ENCODE peak calls at places on chromosomes 16 and 17, in eight cellular contexts. L is heart right ventricle, V is neural progenitor cell, P is aorta, E is body of pancreas, A is pancreas, Y is tibial artery, T is psoas muscle. K is an unnamed sample. For H3K4me1, the result is how much of the 10 kb centered on the place peaks cover.

GRCh38 chr17:16259926-16260325 is 42.9 kb downstream of the PIGL start:
- DNase-seq in L (no peak), V (no peak), P (no peak), E (no peak), A (no peak), Y (no peak), T (peak), K (no peak)

GRCh38 chr17:6507535-6507934 is 48.8 kb downstream of the PITPNM3 start:
- DNase-seq in L (no peak), V (no peak), P (peak), E (no peak), A (no peak), Y (no peak), T (no peak), K (no peak)

GRCh38 chr17:49528966-49529365 is 33.9 kb downstream of the NGFR start:
- DNase-seq in L (no peak), V (no peak), P (peak), E (no peak), A (no peak), Y (no peak), T (no peak), K (no peak)

GRCh38 chr16:30738984-30739951 is 9.0 kb upstream of the PHKG2 start:
- DNase-seq in L (no peak), V (no peak), P (peak), E (no peak), A (no peak), Y (no peak), T (no peak), K (no peak)

GRCh38 chr17:60641810-60642220 is 35.8 kb upstream of the BCAS3 start:
- DNase-seq in L (no peak), V (peak), P (peak), E (peak), A (no peak), Y (peak), T (no peak), K (peak)

GRCh38 chr17:40158438-40158837 is 18.1 kb downstream of the CASC3 start:
- DNase-seq in L (no peak), V (no peak), P (no peak), E (no peak), A (no peak), Y (no peak), T (no peak), K (no peak)

GRCh38 chr17:65472602-65473001 is 88.8 kb downstream of the AXIN2 start:
- DNase-seq in L (no peak), V (no peak), P (peak), E (peak), A (no peak), Y (peak), T (peak), K (no peak)

GRCh38 chr16:81313731-81314602 is 795 bp upstream of the GAN start:
- DNase-seq in L (no peak), V (peak), P (no peak), E (no peak), A (no peak), Y (no peak), T (no peak), K (no peak)

GRCh38 chr16:47045459-47045858 is 72.0 kb upstream of the DNAJA2 start:
- DNase-seq in L (no peak), V (no peak), P (no peak), E (no peak), A (no peak), Y (no peak), T (no peak), K (no peak)

GRCh38 chr17:70098030-70098429 is 23.0 kb downstream of the KCNJ16 start:
- DNase-seq in L (no peak), V (no peak), P (no peak), E (no peak), A (no peak), Y (no peak), T (no peak), K (peak)

GRCh38 chr16:64898159-64898558 is 223.7 kb downstream of the CDH11 start:
- DNase-seq in L (no peak), V (no peak), P (no peak), E (no peak), A (no peak), Y (no peak), T (no peak), K (no peak)

GRCh38 chr17:29620271-29620670 is 2.4 kb downstream of the CORO6 start:
- DNase-seq in L (no peak), V (no peak), P (no peak), E (no peak), A (no peak), Y (no peak), T (peak), K (no peak)

GRCh38 chr16:55384848-55385247 is 60.8 kb downstream of the IRX6 start:
- DNase-seq in L (no peak), V (no peak), P (no peak), E (no peak), A (no peak), Y (no peak), T (no peak), K (no peak)

GRCh38 chr16:77290451-77291110 is 91.4 kb downstream of the SYCE1L start:
- DNase-seq in L (no peak), V (no peak), P (no peak), E (no peak), A (no peak), Y (no peak), T (no peak), K (no peak)

GRCh38 chr17:74206332-74206818 is 2.9 kb downstream of the RPL38 start:
- DNase-seq in L (no peak), V (no peak), P (no peak), E (no peak), A (no peak), Y (no peak), T (no peak), K (no peak)

GRCh38 chr17:78459696-78460095 is 81.2 kb downstream of the PGS1 start:
- DNase-seq in L (no peak), V (no peak), P (no peak), E (no peak), A (no peak), Y (no peak), T (no peak), K (no peak)

GRCh38 chr17:31068291-31068690 is 26.5 kb upstream of the NF1 start:
- DNase-seq in L (peak), V (peak), P (no peak), E (peak), A (no peak), Y (peak), T (no peak), K (peak)

GRCh38 chr17:41735744-41736143 is 1.3 kb upstream of the HAP1 start:
- DNase-seq in L (no peak), V (no peak), P (no peak), E (no peak), A (no peak), Y (no peak), T (no peak), K (no peak)

GRCh38 chr17:78488867-78489634 is 88.1 kb downstream of the DNAH17 start:
- DNase-seq in L (no peak), V (no peak), P (no peak), E (no peak), A (no peak), Y (no peak), T (no peak), K (no peak)

GRCh38 chr17:2853111-2853721 is 57.0 kb downstream of the RAP1GAP2 start:
- DNase-seq in L (peak), V (peak), P (peak), E (peak), A (peak), Y (peak), T (peak), K (no peak)

GRCh38 chr16:28513484-28514181 is 7.0 kb upstream of the IL27 start:
- DNase-seq in L (no peak), V (no peak), P (no peak), E (no peak), A (no peak), Y (no peak), T (no peak), K (no peak)

GRCh38 chr17:2111691-2112090 is 56.8 kb downstream of the HIC1 start:
- DNase-seq in L (no peak), V (no peak), P (no peak), E (no peak), A (no peak), Y (no peak), T (no peak), K (no peak)

GRCh38 chr17:7356072-7356549 is 1.2 kb downstream of the TMEM95 start:
- DNase-seq in L (peak), V (peak), P (peak), E (peak), A (peak), Y (peak), T (peak), K (peak)

GRCh38 chr17:4887581-4887980 is 11.8 kb upstream of the C17orf107 start:
- DNase-seq in L (no peak), V (no peak), P (no peak), E (no peak), A (no peak), Y (no peak), T (no peak), K (no peak)

GRCh38 chr16:88008835-88009234 is 57.6 kb downstream of the BANP start:
- DNase-seq in L (no peak), V (no peak), P (no peak), E (no peak), A (no peak), Y (no peak), T (no peak), K (no peak)

GRCh38 chr16:65218348-65218747 is 96.5 kb upstream of the CDH11 start:
- DNase-seq in L (no peak), V (no peak), P (no peak), E (no peak), A (no peak), Y (no peak), T (no peak), K (no peak)

DNA sequence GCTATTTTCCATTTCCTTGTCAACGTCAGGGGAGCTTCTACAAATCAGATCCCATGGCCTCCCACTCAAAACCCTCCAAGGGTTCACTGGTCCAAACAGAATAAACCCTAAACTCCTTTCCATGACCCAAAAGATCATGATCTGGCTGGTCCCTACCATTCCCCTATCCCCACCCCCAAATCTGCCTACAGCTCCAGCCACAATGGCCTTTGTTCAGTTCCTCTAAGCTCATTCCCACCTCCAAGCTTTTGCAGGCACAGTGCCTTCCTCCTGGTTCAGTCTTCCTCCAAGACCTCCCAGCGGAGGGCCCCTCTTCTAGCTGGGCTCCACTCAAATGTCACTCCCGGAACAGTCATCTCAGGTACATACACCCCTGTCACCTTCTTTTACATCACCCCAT is 2.0 kb downstream of the GPRC5B start:
- DNase-seq in L (no peak), V (peak), P (no peak), E (no peak), A (no peak), Y (no peak), T (no peak), K (no peak)
- H3K27ac ChIP-seq in L (peak), V (peak), P (no peak), E (no peak), A (peak), Y (no peak), T (peak), K (no peak)

GRCh38 chr16:4327782-4328579 is 12.1 kb downstream of the GLIS2 start:
- DNase-seq in L (peak), V (peak), P (peak), E (peak), A (peak), Y (peak), T (peak), K (peak)
- H3K4me1 ChIP-seq in L (half or more), V (under half), P (under half), E (under half), A (under half), Y (half or more), T (under half), K (under half)

GRCh38 chr17:57518587-57519118 is 226.4 kb downstream of the CCDC182 start:
- DNase-seq in L (peak), V (peak), P (no peak), E (no peak), A (no peak), Y (no peak), T (no peak), K (no peak)
- H3K27ac ChIP-seq in L (peak), V (no peak), P (no peak), E (no peak), A (no peak), Y (no peak), T (peak), K (no peak)

GRCh38 chr17:66507103-66507923 is 204.9 kb downstream of the PRKCA start:
- DNase-seq in L (no peak), V (no peak), P (no peak), E (peak), A (no peak), Y (no peak), T (peak), K (peak)
- H3K4me1 ChIP-seq in L (under half), V (under half), P (under half), E (under half), A (under half), Y (under half), T (under half), K (under half)

GRCh38 chr16:50742521-50743150 is 750 bp downstream of the CYLD start:
- DNase-seq in L (no peak), V (peak), P (no peak), E (peak), A (no peak), Y (peak), T (peak), K (peak)

GRCh38 chr16:50740747-50741146 is 1.1 kb upstream of the CYLD start:
- DNase-seq in L (no peak), V (no peak), P (no peak), E (no peak), A (no peak), Y (no peak), T (no peak), K (no peak)

GRCh38 chr16:50739031-50739430 is 2.9 kb upstream of the CYLD start:
- DNase-seq in L (no peak), V (no peak), P (no peak), E (no peak), A (no peak), Y (no peak), T (no peak), K (no peak)

GRCh38 chr16:50741808-50742520 is at the start of gene CYLD:
- DNase-seq in L (peak), V (peak), P (peak), E (peak), A (peak), Y (peak), T (peak), K (peak)

DNA sequence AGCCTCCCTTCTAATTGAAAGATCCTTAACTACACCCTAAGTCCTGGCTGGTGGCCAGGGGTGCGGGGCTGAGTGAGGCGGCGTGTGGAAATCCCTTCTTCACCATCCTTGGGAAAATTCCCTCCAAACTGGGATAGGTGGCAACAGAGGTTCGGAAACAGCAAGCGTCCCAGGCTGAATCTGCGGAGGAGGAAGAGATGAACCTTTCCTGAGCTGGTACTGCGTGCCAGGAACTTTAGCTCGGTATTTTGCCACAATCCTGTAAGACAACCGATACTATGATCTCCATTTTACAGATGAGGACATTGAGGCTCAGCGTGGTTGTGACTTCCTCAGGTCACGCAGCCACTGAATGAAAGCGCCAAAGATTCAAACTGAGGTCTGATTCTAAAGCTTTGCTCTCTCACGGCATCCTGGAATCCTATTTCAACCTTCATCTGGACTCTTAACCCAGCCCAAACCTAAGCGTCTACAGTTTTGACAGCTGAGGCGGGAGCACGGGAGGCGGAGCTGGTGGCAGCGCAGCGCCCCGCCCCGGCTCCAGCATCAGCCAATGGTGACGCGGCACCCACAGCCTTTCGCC is 570 bp upstream of the CYLD start:
- DNase-seq in L (peak), V (peak), P (no peak), E (no peak), A (peak), Y (peak), T (no peak), K (no peak)
- H3K27ac ChIP-seq in L (peak), V (no peak), P (no peak), E (peak), A (peak), Y (peak), T (peak), K (no peak)

GRCh38 chr17:46813920-46814319 is 4.6 kb downstream of the WNT3 start:
- DNase-seq in L (no peak), V (no peak), P (no peak), E (no peak), A (no peak), Y (no peak), T (no peak), K (no peak)
- H3K4me1 ChIP-seq in L (under half), V (under half), P (under half), E (under half), A (under half), Y (under half), T (under half), K (under half)